ENCODE peak calls at places on chromosomes 12 and 14, in nine cellular contexts. F is fibroblast of lung; X is CD8-positive, alpha-beta memory T cell; U is tibial artery; S is adrenal gland; W is stimulated activated naive CD8-positive, alpha-beta T cell treated with anti-CD3 and anti-CD28 coated beads, Interleukin-15, Interleukin-2, amounts not matched to agents 100 U/mL and 50 U/mL, for 24 hours; E is KBM-7; Q is HS-27A; V is T-helper 1 cell. O is an unnamed sample.

GRCh38 chr12:115762934-115763333 is 514.6 kb downstream of the MED13L start:
- DNase-seq in E (no peak), V (no peak), W (no peak), S (no peak), U (no peak), X (no peak), F (no peak), Q (no peak), O (no peak)

GRCh38 chr12:112450725-112451124 is 32.0 kb downstream of the PTPN11 start:
- DNase-seq in W (no peak), Q (no peak), X (no peak), F (no peak), E (no peak), S (no peak), V (no peak), U (no peak), O (no peak)

GRCh38 chr12:119804011-119804641 is 73.0 kb downstream of the CIT start:
- DNase-seq in S (peak), F (peak), V (no peak), E (peak), X (no peak), Q (no peak), U (no peak), W (peak), O (peak)

GRCh38 chr12:20695232-20695631 is at the start of gene SLCO1C1:
- DNase-seq in Q (no peak), V (no peak), U (peak), E (no peak), W (no peak), X (no peak), S (no peak), F (no peak), O (no peak)

GRCh38 chr12:26269554-26270284 is 74.3 kb downstream of the SSPN start:
- DNase-seq in W (no peak), V (no peak), X (no peak), U (no peak), E (no peak), Q (no peak), F (no peak), S (no peak), O (no peak)

GRCh38 chr14:91327201-91327600 is 82.7 kb upstream of the GPR68 start:
- DNase-seq in F (no peak), V (no peak), W (no peak), Q (no peak), X (no peak), S (no peak), U (no peak), E (no peak), O (no peak)

GRCh38 chr14:97166497-97166896 is 369.3 kb downstream of the VRK1 start:
- DNase-seq in F (no peak), Q (no peak), W (no peak), E (no peak), S (no peak), V (no peak), X (no peak), U (no peak), O (no peak)

GRCh38 chr14:104357689-104358527 is 219.5 kb downstream of the KIF26A start:
- DNase-seq in F (no peak), E (no peak), Q (no peak), X (no peak), U (peak), S (no peak), W (no peak), V (no peak), O (no peak)

GRCh38 chr14:59249029-59249428 is 60.6 kb downstream of the DAAM1 start:
- DNase-seq in U (no peak), W (no peak), E (no peak), X (no peak), S (no peak), Q (no peak), V (no peak), F (no peak), O (no peak)

GRCh38 chr12:69415471-69416275 is 54.5 kb upstream of the FRS2 start:
- DNase-seq in F (peak), S (peak), W (no peak), V (no peak), X (no peak), Q (peak), E (peak), U (peak), O (peak)

GRCh38 chr14:32331227-32331597 is 2.1 kb downstream of the AKAP6 start:
- DNase-seq in E (no peak), S (no peak), V (no peak), U (no peak), W (no peak), Q (no peak), F (no peak), X (no peak), O (no peak)

GRCh38 chr12:68565391-68565903 is 45.3 kb upstream of the RAP1B start:
- DNase-seq in S (no peak), V (peak), Q (peak), F (peak), E (no peak), U (no peak), X (no peak), W (no peak), O (no peak)

GRCh38 chr12:101066489-101066888 is 143.5 kb downstream of the SLC5A8 start:
- DNase-seq in F (no peak), U (no peak), W (no peak), Q (no peak), V (no peak), X (no peak), E (no peak), S (no peak), O (no peak)

GRCh38 chr12:132476038-132476414 is 13.9 kb upstream of the FBRSL1 start:
- DNase-seq in U (no peak), W (no peak), F (no peak), S (no peak), X (no peak), Q (no peak), V (no peak), E (no peak), O (no peak)

GRCh38 chr14:80669416-80669815 is 272.1 kb downstream of the CEP128 start:
- DNase-seq in F (peak), S (no peak), E (no peak), Q (no peak), W (no peak), V (no peak), X (no peak), U (no peak), O (no peak)

GRCh38 chr14:102514987-102515733 is 5.6 kb upstream of the ANKRD9 start:
- DNase-seq in X (no peak), U (no peak), E (no peak), S (no peak), Q (no peak), F (no peak), W (no peak), V (no peak), O (no peak)

GRCh38 chr12:128387811-128388422 is 120.9 kb downstream of the TMEM132C start:
- DNase-seq in F (no peak), U (no peak), V (peak), E (peak), X (no peak), S (peak), W (peak), Q (no peak), O (no peak)

GRCh38 chr14:64531567-64531966 is 9.0 kb upstream of the HSPA2 start:
- DNase-seq in E (no peak), U (no peak), W (no peak), S (no peak), F (no peak), V (no peak), Q (no peak), X (no peak), O (no peak)

GRCh38 chr14:77965919-77966435 is 166.1 kb downstream of the ADCK1 start:
- DNase-seq in V (peak), E (peak), W (no peak), X (no peak), Q (no peak), F (peak), S (peak), U (no peak), O (no peak)

GRCh38 chr14:67232066-67232465 is 9.2 kb upstream of the PALS1 start:
- DNase-seq in F (no peak), S (no peak), Q (no peak), V (no peak), U (no peak), E (no peak), X (no peak), W (no peak), O (no peak)

GRCh38 chr12:3116106-3116898 is 39.1 kb downstream of the TSPAN9 start:
- DNase-seq in Q (no peak), E (no peak), F (no peak), S (no peak), U (no peak), W (no peak), X (no peak), V (no peak), O (no peak)

GRCh38 chr12:39574785-39575497 is 44.7 kb downstream of the ABCD2 start:
- DNase-seq in X (no peak), E (no peak), Q (no peak), U (no peak), S (no peak), W (no peak), F (no peak), V (no peak), O (no peak)

GRCh38 chr14:68084256-68084655 is 264.7 kb downstream of the RAD51B start:
- DNase-seq in Q (no peak), E (no peak), X (no peak), U (no peak), F (peak), S (no peak), V (no peak), W (no peak), O (no peak)

GRCh38 chr12:104480012-104480411 is 23.3 kb downstream of the CHST11 start:
- DNase-seq in X (no peak), S (no peak), F (no peak), V (no peak), Q (no peak), W (no peak), U (no peak), E (no peak), O (no peak)

GRCh38 chr14:89351364-89351957 is 65.6 kb downstream of the FOXN3 start:
- DNase-seq in F (peak), Q (no peak), X (no peak), W (peak), U (no peak), E (peak), V (peak), S (no peak), O (no peak)

GRCh38 chr12:64618953-64619590 is 8.8 kb downstream of the RASSF3 start:
- DNase-seq in U (no peak), F (peak), V (no peak), S (no peak), W (no peak), X (no peak), Q (no peak), E (peak), O (no peak)

GRCh38 chr12:105252901-105253300 is 16.9 kb upstream of the APPL2 start:
- DNase-seq in U (no peak), V (no peak), Q (no peak), E (no peak), W (no peak), X (no peak), S (no peak), F (no peak), O (no peak)

GRCh38 chr14:35229495-35230089 is 62.6 kb upstream of the PSMA6 start:
- DNase-seq in V (peak), U (no peak), W (no peak), E (peak), X (no peak), F (no peak), S (no peak), Q (peak), O (no peak)

GRCh38 chr14:72332054-72332453 is 399.8 kb downstream of the RGS6 start:
- DNase-seq in Q (no peak), F (no peak), E (no peak), W (no peak), V (no peak), X (no peak), S (peak), U (no peak), O (peak)

GRCh38 chr12:92036061-92036620 is 109.5 kb downstream of the BTG1 start:
- DNase-seq in E (no peak), Q (no peak), S (no peak), U (no peak), F (no peak), W (no peak), X (no peak), V (no peak), O (no peak)

GRCh38 chr14:22898302-22898894 is 15.4 kb downstream of the REM2 start:
- DNase-seq in Q (peak), E (no peak), F (peak), V (no peak), U (peak), W (no peak), X (no peak), S (no peak), O (no peak)

GRCh38 chr14:50762001-50762930 is 68.7 kb downstream of the NIN start:
- DNase-seq in W (peak), F (peak), V (peak), X (no peak), S (no peak), Q (peak), E (no peak), U (no peak), O (no peak)

GRCh38 chr12:111156304-111156703 is 212.6 kb downstream of the PHETA1 start:
- DNase-seq in S (no peak), X (no peak), F (no peak), V (no peak), U (no peak), E (no peak), W (no peak), Q (no peak), O (no peak)

O was measured in left ventricle myocardium inferior.